ENCODE peak calls at places on chromosome 16, in six cellular contexts. O is thoracic aorta, J is transverse colon, B is endodermal cell, V is mesendoderm, D is body of pancreas. X is an unnamed sample.
A peak's percentile ranks its signal among the peaks of the same experiment; 100 is the strongest.

GRCh38 chr16:19138601-19139000 is 24.8 kb downstream of the ITPRIPL2 start:
- DNase-seq in J (peak; percentile 69), B (peak; percentile 68), D (peak; percentile 75), O (no peak), V (peak; percentile 65), X (no peak)

GRCh38 chr16:4200781-4201137 is 41.1 kb downstream of the SRL start:
- DNase-seq in V (no peak), O (no peak), D (no peak), J (no peak), B (no peak), X (no peak)

GRCh38 chr16:57141822-57142631 is 43.8 kb downstream of the PSME3IP1 start:
- DNase-seq in O (no peak), B (no peak), J (no peak), V (no peak), D (no peak), X (no peak)

GRCh38 chr16:78973041-78973440 is 627.5 kb downstream of the MAF start:
- DNase-seq in J (no peak), O (no peak), B (no peak), D (no peak), V (no peak), X (no peak)

GRCh38 chr16:85027968-85028637 is 508 bp downstream of the KIAA0513 start:
- DNase-seq in B (no peak), J (peak; percentile 46), V (no peak), D (peak; percentile 17), O (no peak), X (peak; percentile 73)

GRCh38 chr16:81654346-81654745 is 124.7 kb upstream of the PLCG2 start:
- DNase-seq in V (no peak), O (no peak), B (no peak), D (no peak), J (no peak), X (no peak)

GRCh38 chr16:57544129-57544653 is 1.7 kb downstream of the ADGRG5 start:
- DNase-seq in O (no peak), J (peak; percentile 57), D (peak; percentile 49), B (peak; percentile 31), V (no peak), X (no peak)

GRCh38 chr16:4488486-4488967 is 12.3 kb downstream of the HMOX2 start:
- DNase-seq in V (no peak), D (no peak), J (no peak), B (no peak), O (no peak), X (no peak)

GRCh38 chr16:59510008-59510424 is 775.9 kb upstream of the GOT2 start:
- DNase-seq in V (no peak), O (no peak), D (no peak), J (no peak), B (no peak), X (no peak)

GRCh38 chr16:81861503-81861902 is 82.4 kb downstream of the PLCG2 start:
- DNase-seq in B (no peak), J (no peak), V (no peak), O (no peak), D (no peak), X (no peak)

GRCh38 chr16:24854607-24855171 is 8.9 kb downstream of the SLC5A11 start:
- DNase-seq in O (no peak), V (no peak), B (no peak), D (no peak), J (no peak), X (no peak)

GRCh38 chr16:83389751-83390150 is 418.0 kb upstream of the HSBP1 start:
- DNase-seq in O (no peak), V (peak; percentile 78), B (peak; percentile 47), J (no peak), D (no peak), X (no peak)

GRCh38 chr16:31360296-31360695 is 5.3 kb downstream of the ITGAX start:
- DNase-seq in V (no peak), J (no peak), O (no peak), D (no peak), B (no peak), X (no peak)

GRCh38 chr16:78494105-78494504 is 394.7 kb downstream of the WWOX start:
- DNase-seq in B (peak; percentile 54), V (peak; percentile 28), J (no peak), D (no peak), O (no peak), X (no peak)

GRCh38 chr16:75957870-75958269 is 231.6 kb upstream of the CPHXL start:
- DNase-seq in O (no peak), V (no peak), B (no peak), D (no peak), J (no peak), X (no peak)

GRCh38 chr16:57628008-57628781 is at the start of gene ADGRG1:
- DNase-seq in B (peak; percentile 90), V (peak; percentile 95), J (no peak), D (peak; percentile 68), O (peak; percentile 57), X (peak; percentile 75)

GRCh38 chr16:2429771-2430663 is 770 bp downstream of the CCNF start:
- DNase-seq in O (no peak), J (no peak), V (peak; percentile 19), D (no peak), B (peak; percentile 56), X (peak; percentile 52)

GRCh38 chr16:74297296-74297665 is 667 bp downstream of the PSMD7 start:
- DNase-seq in J (peak; percentile 18), D (peak; percentile 14), O (peak; percentile 16), V (peak; percentile 35), B (no peak), X (peak; percentile 25)

GRCh38 chr16:2039286-2040030 is 8.2 kb downstream of the NTHL1 start:
- DNase-seq in D (peak; percentile 77), J (peak; percentile 72), B (peak; percentile 54), V (no peak), O (no peak), X (no peak)

GRCh38 chr16:2745961-2746360 is 6.5 kb upstream of the SRRM2 start:
- DNase-seq in V (no peak), J (no peak), D (no peak), O (no peak), B (no peak), X (no peak)

GRCh38 chr16:74736531-74737157 is 36.0 kb upstream of the MLKL start:
- DNase-seq in D (no peak), J (no peak), O (no peak), V (peak; percentile 58), B (peak; percentile 54), X (no peak)

GRCh38 chr16:73040136-73040535 is 7.8 kb downstream of the ZFHX3 start:
- DNase-seq in B (peak; percentile 83), J (no peak), V (peak; percentile 49), D (no peak), O (no peak), X (peak; percentile 57)

GRCh38 chr16:70158261-70158939 is 15.2 kb upstream of the CLEC18C start:
- DNase-seq in B (peak; percentile 72), V (peak; percentile 54), O (no peak), J (no peak), D (no peak), X (no peak)

GRCh38 chr16:74743045-74743667 is 31.5 kb downstream of the FA2H start:
- DNase-seq in J (no peak), V (no peak), D (no peak), O (no peak), B (no peak), X (no peak)

GRCh38 chr16:349211-349610 is 3.3 kb downstream of the AXIN1 start:
- DNase-seq in D (no peak), B (no peak), O (no peak), V (no peak), J (no peak), X (peak; percentile 0)

GRCh38 chr16:89358030-89359005 is 132.0 kb downstream of the ANKRD11 start:
- DNase-seq in D (peak; percentile 38), J (peak; percentile 50), B (no peak), O (no peak), V (no peak), X (no peak)

GRCh38 chr16:71626018-71626857 is at the start of gene MARVELD3:
- DNase-seq in B (peak; percentile 97), O (no peak), J (peak; percentile 94), V (peak; percentile 80), D (peak; percentile 94), X (peak; percentile 51)

GRCh38 chr16:74623214-74623842 is 16.4 kb upstream of the GLG1 start:
- DNase-seq in O (no peak), D (no peak), J (no peak), B (no peak), V (peak; percentile 55), X (peak; percentile 43)

GRCh38 chr16:578870-579405 is 9.2 kb downstream of the PIGQ start:
- DNase-seq in V (peak; percentile 89), B (peak; percentile 92), D (peak; percentile 86), J (peak; percentile 79), O (no peak), X (peak; percentile 89)

DNA sequence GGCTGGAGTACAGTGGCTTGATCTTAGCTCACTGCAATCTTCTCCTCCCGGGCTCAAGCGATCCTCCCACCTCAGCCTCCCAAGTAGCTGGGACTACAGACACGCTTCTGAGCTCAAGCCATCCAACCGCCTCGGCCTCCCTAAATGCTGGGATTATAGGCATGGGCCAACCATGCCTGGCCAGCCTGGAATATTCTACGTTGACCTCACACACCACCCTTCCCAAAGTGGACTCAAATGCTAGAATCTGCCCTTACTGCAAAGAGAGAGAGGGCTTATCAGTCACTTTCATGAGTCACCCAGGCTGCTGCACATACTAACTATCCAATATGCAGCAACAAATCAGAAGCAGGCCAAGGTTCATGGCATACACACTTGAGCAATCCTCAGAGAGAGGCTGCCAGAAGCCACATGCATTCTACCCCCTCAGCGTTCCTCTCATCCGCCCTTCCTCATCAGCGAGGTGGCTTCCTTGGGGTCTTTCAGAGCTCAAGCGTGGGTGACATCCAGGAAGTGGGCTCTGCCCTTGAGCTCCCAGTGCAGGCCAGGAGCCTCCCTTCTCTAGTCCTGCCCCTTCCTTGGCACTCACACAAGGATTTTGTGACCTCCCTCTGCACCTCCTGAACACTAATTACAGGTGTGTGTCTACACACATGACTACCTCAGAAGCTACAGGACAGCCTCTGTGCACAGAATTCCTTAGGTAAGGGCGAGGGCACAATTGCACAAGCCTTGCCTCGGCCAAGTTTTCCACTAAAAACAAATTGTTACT is 24.8 kb upstream of the SIAH1 start:
- DNase-seq in O (no peak), J (peak; percentile 68), B (no peak), V (no peak), D (peak; percentile 63), X (no peak)
- H3K4me3 ChIP-seq in O (no peak overlapping the region), J (no peak overlapping the region), B (no peak overlapping the region), V (no peak overlapping the region), D (no peak overlapping the region), X (no peak overlapping the region)

GRCh38 chr16:10828851-10829331 is 10.3 kb upstream of the TVP23A start:
- DNase-seq in J (peak; percentile 86), D (peak; percentile 97), O (peak; percentile 83), V (no peak), B (peak; percentile 55), X (no peak)
- H3K4me3 ChIP-seq in J (no peak overlapping the region), D (no peak overlapping the region), O (peak overlapping the region; percentile 20), V (no peak overlapping the region), B (no peak overlapping the region), X (no peak overlapping the region)

DNA sequence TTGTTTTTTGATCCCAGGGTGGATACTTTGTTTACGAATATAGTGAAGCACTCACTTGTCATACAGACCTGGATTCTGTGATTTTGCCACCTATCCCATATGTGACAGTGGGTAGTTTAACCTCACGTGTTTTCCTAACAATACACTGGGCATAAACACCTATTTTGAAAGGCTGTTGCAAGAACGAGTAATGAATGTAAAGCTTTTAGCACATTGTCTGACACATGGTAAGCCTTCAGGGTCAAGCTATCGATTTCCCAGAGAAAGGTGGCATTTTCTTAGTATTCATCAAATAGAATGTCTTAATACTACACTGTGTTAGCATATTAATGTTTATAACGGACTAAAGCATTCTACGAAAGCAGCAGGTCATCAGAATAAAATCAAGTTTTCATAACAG is 1.9 kb downstream of the CHTF8 start:
- DNase-seq in O (no peak), J (no peak), V (no peak), D (no peak), B (no peak), X (no peak)
- H3K4me3 ChIP-seq in O (no peak overlapping the region), J (no peak overlapping the region), V (no peak overlapping the region), D (no peak overlapping the region), B (peak overlapping the region; percentile 99), X (peak overlapping the region; percentile 98)

GRCh38 chr16:49485663-49486062 is 112.1 kb downstream of the C16orf78 start:
- DNase-seq in D (no peak), J (peak; percentile 2), O (no peak), B (no peak), V (peak; percentile 22), X (no peak)
- H3K4me3 ChIP-seq in D (no peak overlapping the region), J (no peak overlapping the region), O (no peak overlapping the region), B (no peak overlapping the region), V (no peak overlapping the region), X (no peak overlapping the region)

X was measured in neural progenitor cell.